ENCODE peak calls at places on chromosomes 11 and 22, in nine cellular contexts. B is astrocyte of the spinal cord; Q is NCI-H524; O is Ammon's horn; C is PC-3; W is MG63; K is activated T-cell treated with anti-CD3 and anti-CD28 coated beads for 24 hours; G is stimulated activated CD8-positive, alpha-beta memory T cell treated with anti-CD3 and anti-CD28 coated beads, Interleukin-15, amount 100 ng/mL, for 1 hour; J is NCI-H446 treated with DMSO at 0.1 percent for 48 hours. R is an unnamed sample.

GRCh38 chr22:40666151-40666848 is 13.0 kb upstream of the MCHR1 start:
- DNase-seq in W (peak; percentile 92), J (peak; percentile 86), C (no peak), Q (peak; percentile 43), B (no peak), O (no peak), K (no peak), G (no peak), R (peak; percentile 25)

GRCh38 chr22:45468872-45469572 is 33.7 kb upstream of the FBLN1 start:
- DNase-seq in K (no peak), W (peak; percentile 37), C (peak; percentile 70), G (no peak), O (peak; percentile 16), J (no peak), Q (no peak), B (peak; percentile 70), R (peak; percentile 67)

GRCh38 chr11:106187860-106188456 is 110.5 kb downstream of the AASDHPPT start:
- DNase-seq in J (no peak), Q (no peak), G (no peak), K (no peak), C (peak; percentile 37), B (no peak), O (no peak), W (no peak), R (no peak)

GRCh38 chr11:65790902-65791650 is 4.2 kb downstream of the OVOL1 start:
- DNase-seq in K (no peak), G (no peak), C (no peak), Q (no peak), J (no peak), B (no peak), O (no peak), W (no peak), R (no peak)

GRCh38 chr11:78212586-78213371 is 24.1 kb downstream of the USP35 start:
- DNase-seq in Q (no peak), J (no peak), B (peak; percentile 13), W (no peak), G (no peak), O (no peak), C (no peak), K (no peak), R (peak; percentile 64)

GRCh38 chr11:33701302-33701701 is 676 bp upstream of the C11orf91 start:
- DNase-seq in G (no peak), C (peak; percentile 65), J (no peak), W (no peak), O (no peak), B (no peak), K (no peak), Q (no peak), R (peak; percentile 74)

GRCh38 chr11:79440451-79441158 is at the start of gene TENM4:
- DNase-seq in C (peak; percentile 16), K (no peak), Q (peak; percentile 46), J (no peak), O (peak; percentile 89), B (peak; percentile 90), G (no peak), W (peak; percentile 31), R (peak; percentile 95)

GRCh38 chr11:28674432-28675076 is 566.4 kb downstream of the METTL15 start:
- DNase-seq in Q (peak; percentile 58), K (no peak), G (no peak), B (peak; percentile 26), O (peak; percentile 34), J (no peak), C (peak; percentile 45), W (peak; percentile 33), R (peak; percentile 44)

GRCh38 chr11:33869511-33870422 is 22.1 kb downstream of the LMO2 start:
- DNase-seq in G (no peak), O (peak; percentile 61), K (no peak), J (peak; percentile 32), W (peak; percentile 27), Q (no peak), C (peak; percentile 21), B (peak; percentile 25), R (peak; percentile 25)

GRCh38 chr11:60868682-60869450 is 1.5 kb downstream of the ZP1 start:
- DNase-seq in W (no peak), G (no peak), C (no peak), J (no peak), B (no peak), Q (no peak), K (no peak), O (no peak), R (no peak)

GRCh38 chr11:35031869-35032268 is 107.1 kb upstream of the CD44 start:
- DNase-seq in C (peak; percentile 92), J (no peak), G (no peak), Q (no peak), W (peak; percentile 67), B (peak; percentile 33), K (no peak), O (no peak), R (no peak)

GRCh38 chr11:120391854-120392253 is 55.6 kb downstream of the ARHGEF12 start:
- DNase-seq in W (no peak), O (no peak), Q (no peak), G (no peak), J (no peak), C (no peak), K (no peak), B (peak; percentile 32), R (no peak)

GRCh38 chr11:225734-226453 is 10.2 kb downstream of the SIRT3 start:
- DNase-seq in B (peak; percentile 37), K (no peak), J (no peak), W (peak; percentile 21), G (no peak), O (no peak), Q (no peak), C (no peak), R (peak; percentile 52)

GRCh38 chr11:122204206-122204605 is 88.2 kb upstream of the BLID start:
- DNase-seq in K (no peak), W (no peak), G (no peak), Q (no peak), O (no peak), C (no peak), B (peak; percentile 55), J (no peak), R (peak; percentile 53)

GRCh38 chr22:20523118-20523983 is 15.9 kb downstream of the MED15 start:
- DNase-seq in O (no peak), C (no peak), W (no peak), K (no peak), B (peak; percentile 43), Q (peak; percentile 29), J (no peak), G (no peak), R (peak; percentile 74)

GRCh38 chr22:46453829-46454220 is 83.6 kb downstream of the CELSR1 start:
- DNase-seq in C (no peak), O (no peak), G (no peak), J (no peak), Q (no peak), W (no peak), B (no peak), K (no peak), R (no peak)

GRCh38 chr22:42434283-42434682 is 2.1 kb upstream of the NFAM1 start:
- DNase-seq in W (no peak), G (no peak), Q (peak; percentile 25), K (no peak), O (peak; percentile 15), C (no peak), B (no peak), J (peak; percentile 67), R (peak; percentile 9)

GRCh38 chr22:24696551-24697001 is 77.9 kb downstream of the PIWIL3 start:
- DNase-seq in O (no peak), C (no peak), G (no peak), B (no peak), W (no peak), K (no peak), Q (no peak), J (no peak), R (no peak)

R was measured in fibroblast of lung.